ENCODE peak calls at places on chromosomes 13 and 19, in four cellular contexts. One of them, this sample, is unnamed.

GRCh38 chr13:109715902-109716301 is 70.5 kb downstream of the IRS2 start:
- DNase-seq in glutamatergic neuron: no peak
- DNase-seq in esophagus squamous epithelium: no peak
- DNase-seq in Caco-2: no peak
- DNase-seq in this sample: no peak

GRCh38 chr19:11873762-11874161 is 13.8 kb upstream of the ZNF69 start:
- DNase-seq in Caco-2: no peak
- DNase-seq in glutamatergic neuron: no peak
- DNase-seq in esophagus squamous epithelium: no peak
- DNase-seq in this sample: no peak

GRCh38 chr13:42968906-42969305 is 23.1 kb downstream of the EPSTI1 start:
- DNase-seq in Caco-2: peak; percentile 86
- DNase-seq in esophagus squamous epithelium: no peak
- DNase-seq in glutamatergic neuron: no peak
- DNase-seq in this sample: no peak

GRCh38 chr13:110346661-110347067 is 39.6 kb downstream of the COL4A2 start:
- DNase-seq in glutamatergic neuron: no peak
- DNase-seq in Caco-2: no peak
- DNase-seq in esophagus squamous epithelium: no peak
- DNase-seq in this sample: no peak

GRCh38 chr13:108342369-108343289 is 73.1 kb downstream of the TNFSF13B start:
- DNase-seq in Caco-2: no peak
- DNase-seq in glutamatergic neuron: no peak
- DNase-seq in esophagus squamous epithelium: no peak
- DNase-seq in this sample: no peak

GRCh38 chr19:45404557-45405434 is at the start of gene PPP1R13L:
- DNase-seq in esophagus squamous epithelium: no peak
- DNase-seq in glutamatergic neuron: no peak
- DNase-seq in Caco-2: peak; percentile 96
- DNase-seq in this sample: peak; percentile 74

GRCh38 chr13:21541271-21541670 is 62.7 kb downstream of the MICU2 start:
- DNase-seq in Caco-2: no peak
- DNase-seq in glutamatergic neuron: no peak
- DNase-seq in esophagus squamous epithelium: no peak
- DNase-seq in this sample: no peak

GRCh38 chr13:75836441-75836840 is 200.3 kb downstream of the LMO7 start:
- DNase-seq in Caco-2: peak; percentile 9
- DNase-seq in glutamatergic neuron: no peak
- DNase-seq in esophagus squamous epithelium: no peak
- DNase-seq in this sample: no peak

GRCh38 chr13:104532131-104532530 is 1465.9 kb upstream of the SLC10A2 start:
- DNase-seq in Caco-2: no peak
- DNase-seq in esophagus squamous epithelium: no peak
- DNase-seq in glutamatergic neuron: no peak
- DNase-seq in this sample: no peak

GRCh38 chr13:33213024-33213795 is 72.3 kb downstream of the STARD13 start:
- DNase-seq in esophagus squamous epithelium: no peak
- DNase-seq in Caco-2: no peak
- DNase-seq in glutamatergic neuron: no peak
- DNase-seq in this sample: no peak

GRCh38 chr13:44389003-44389666 is 15.5 kb downstream of the SERP2 start:
- DNase-seq in glutamatergic neuron: no peak
- DNase-seq in Caco-2: no peak
- DNase-seq in esophagus squamous epithelium: no peak
- DNase-seq in this sample: no peak

GRCh38 chr13:61777902-61778301 is 362.3 kb upstream of the PCDH20 start:
- DNase-seq in esophagus squamous epithelium: no peak
- DNase-seq in Caco-2: no peak
- DNase-seq in glutamatergic neuron: no peak
- DNase-seq in this sample: no peak

GRCh38 chr19:11284535-11284934 is 11.4 kb upstream of the TSPAN16 start:
- DNase-seq in esophagus squamous epithelium: no peak
- DNase-seq in glutamatergic neuron: no peak
- DNase-seq in Caco-2: no peak
- DNase-seq in this sample: no peak

GRCh38 chr19:20925481-20925880 is 2.4 kb downstream of the ZNF85 start:
- DNase-seq in esophagus squamous epithelium: no peak
- DNase-seq in glutamatergic neuron: no peak
- DNase-seq in Caco-2: no peak
- DNase-seq in this sample: no peak

GRCh38 chr19:41265376-41266153 is 1.4 kb downstream of the HNRNPUL1 start:
- DNase-seq in glutamatergic neuron: no peak
- DNase-seq in esophagus squamous epithelium: no peak
- DNase-seq in Caco-2: peak; percentile 36
- DNase-seq in this sample: peak; percentile 9

GRCh38 chr13:106986033-106986484 is 418.1 kb upstream of the ARGLU1 start:
- DNase-seq in glutamatergic neuron: peak; percentile 27
- DNase-seq in Caco-2: no peak
- DNase-seq in esophagus squamous epithelium: no peak
- DNase-seq in this sample: no peak

GRCh38 chr19:294341-294818 is 3.2 kb upstream of the PLPP2 start:
- DNase-seq in glutamatergic neuron: no peak
- DNase-seq in Caco-2: no peak
- DNase-seq in esophagus squamous epithelium: no peak
- DNase-seq in this sample: no peak